ENCODE peak calls at places on chromosomes 4 and X, in seven cellular contexts. C is neuronal stem cell, K is H9, Z is mesenchymal stem cell, S is H1, N is IMR-90, H is trophoblast cell. W is an unnamed sample.

GRCh38 chrX:118595501-118596042 is 100.0 kb downstream of the DOCK11 start:
- DNase-seq in C (no peak), K (no peak), Z (no peak), S (no peak), N (no peak), H (no peak), W (no peak)

GRCh38 chr4:76654796-76655195 is 219.8 kb downstream of the SHROOM3 start:
- DNase-seq in C (no peak), K (no peak), Z (peak), S (no peak), N (peak), H (no peak), W (no peak)

GRCh38 chr4:3402409-3403103 is 39.2 kb upstream of the HGFAC start:
- DNase-seq in C (no peak), K (no peak), Z (peak), S (no peak), N (peak), H (no peak), W (no peak)

GRCh38 chr4:680565-680930 is 6.2 kb downstream of the MYL5 start:
- DNase-seq in C (no peak), K (peak), Z (no peak), S (no peak), N (no peak), H (peak), W (no peak)

GRCh38 chr4:1795304-1796195 is 2.5 kb downstream of the FGFR3 start:
- DNase-seq in C (no peak), K (no peak), Z (no peak), S (no peak), N (no peak), H (no peak), W (peak)

GRCh38 chr4:34200535-34200934 is 2043.8 kb downstream of the ARAP2 start:
- DNase-seq in C (no peak), K (no peak), Z (no peak), S (no peak), N (no peak), H (no peak), W (no peak)

GRCh38 chr4:7830747-7831146 is 108.9 kb downstream of the AFAP1 start:
- DNase-seq in C (no peak), K (no peak), Z (no peak), S (no peak), N (no peak), H (no peak), W (no peak)

GRCh38 chr4:14650127-14650526 is 352.2 kb upstream of the CPEB2 start:
- DNase-seq in C (no peak), K (no peak), Z (peak), S (no peak), N (peak), H (no peak), W (peak)

GRCh38 chr4:2172627-2173231 is 69.2 kb downstream of the HAUS3 start:
- DNase-seq in C (no peak), K (no peak), Z (no peak), S (no peak), N (no peak), H (no peak), W (no peak)

GRCh38 chr4:11423465-11423864 is 5.2 kb downstream of the HS3ST1 start:
- DNase-seq in C (no peak), K (no peak), Z (no peak), S (no peak), N (no peak), H (no peak), W (peak)
- H2BK5ac ChIP-seq in C (no peak), K (no peak), Z (no peak), S (no peak), N (no peak), H (no peak), W (peak)

DNA sequence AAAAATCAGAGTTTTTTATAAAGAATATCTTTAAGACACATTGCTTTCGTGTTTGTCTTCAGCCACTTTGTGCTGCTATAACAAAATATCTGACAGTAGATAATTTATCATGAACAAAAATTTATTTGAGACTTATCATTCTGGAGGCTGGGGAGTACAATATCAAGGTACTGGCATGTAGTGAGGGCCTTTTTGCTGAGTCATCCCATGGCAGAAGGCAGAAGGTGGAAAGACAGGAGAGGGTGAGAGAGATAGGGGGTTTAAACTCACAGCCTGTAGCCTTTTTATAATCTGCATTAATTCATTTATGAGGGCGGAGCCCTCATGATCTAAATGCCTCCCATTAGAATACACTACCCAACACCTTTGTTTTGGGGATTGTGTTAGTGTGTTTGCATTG is 431.2 kb upstream of the FAM47C start:
- DNase-seq in C (no peak), K (no peak), Z (no peak), S (no peak), N (no peak), H (no peak), W (peak)
- H3K18ac ChIP-seq in C (no peak), K (no peak), Z (no peak), S (no peak), N (no peak), H (no peak), W (no peak)

DNA sequence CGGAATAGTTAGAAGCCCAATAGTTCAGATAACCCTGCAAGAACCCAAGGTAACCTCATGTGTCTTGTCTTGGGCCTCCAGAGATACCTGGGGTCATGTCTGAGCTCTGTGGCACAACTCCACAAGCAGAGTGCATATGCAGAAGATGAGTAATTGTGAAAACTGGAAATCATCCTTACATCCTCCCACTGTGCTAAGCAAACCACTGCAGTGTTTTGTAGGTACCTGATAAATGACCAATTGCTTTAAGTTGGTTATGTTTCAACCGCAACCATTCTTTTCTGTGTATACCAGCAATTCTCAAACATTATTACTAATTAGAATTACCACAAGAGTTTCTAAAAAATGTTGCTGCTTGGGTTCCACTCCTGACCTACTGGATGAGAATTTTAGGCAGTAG is 73.2 kb downstream of the CBLL2 start:
- DNase-seq in C (no peak), K (no peak), Z (no peak), S (no peak), N (peak), H (no peak), W (no peak)
- H2AK5ac ChIP-seq in C (no peak), K (no peak), Z (no peak), S (no peak), N (no peak), H (no peak), W (no peak)

GRCh38 chr4:25032126-25032525 is 1.4 kb upstream of the LGI2 start:
- DNase-seq in C (no peak), K (no peak), Z (no peak), S (no peak), N (peak), H (peak), W (no peak)
- H2BK5ac ChIP-seq in C (no peak), K (no peak), Z (no peak), S (no peak), N (no peak), H (no peak), W (no peak)

DNA sequence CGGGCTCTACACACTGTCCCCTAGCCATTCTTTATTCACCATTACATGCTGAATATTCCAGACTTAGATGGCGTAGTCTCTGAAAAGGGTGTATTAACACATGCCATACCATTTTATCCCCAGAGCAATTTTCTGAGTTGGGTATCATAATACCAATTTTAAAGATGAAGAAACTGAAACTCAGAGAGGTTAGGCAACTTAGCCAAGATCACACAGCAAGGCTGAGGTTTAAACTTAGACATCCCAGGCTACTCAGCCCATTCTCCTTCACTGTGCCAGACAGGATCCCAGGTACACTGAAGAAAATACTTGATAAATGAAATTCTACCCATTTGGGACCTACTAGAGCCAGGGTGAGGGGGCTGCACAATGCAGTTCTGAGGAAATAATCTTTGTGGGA is 67.4 kb upstream of the ARHGAP36 start:
- DNase-seq in C (no peak), K (no peak), Z (no peak), S (no peak), N (no peak), H (no peak), W (no peak)
- H3K18ac ChIP-seq in C (no peak), K (no peak), Z (no peak), S (no peak), N (no peak), H (no peak), W (no peak)